ENCODE peak calls at places on chromosomes 3 and 15, in nine cellular contexts. V, Y, Q, P, W, F, O, A and T are unnamed samples.

GRCh38 chr3:165614332-165614731 is 222.9 kb downstream of the BCHE start:
- DNase-seq in V (no peak), Y (no peak), Q (no peak), P (no peak), W (no peak), F (no peak), O (no peak), A (no peak), T (no peak)

GRCh38 chr15:62933388-62933787 is 109.2 kb upstream of the TPM1 start:
- DNase-seq in V (no peak), Y (no peak), Q (peak; percentile 44), P (no peak), W (no peak), F (no peak), O (no peak), A (no peak), T (no peak)

GRCh38 chr3:187041362-187042061 is 97.8 kb downstream of the RPL39L start:
- DNase-seq in V (no peak), Y (no peak), Q (peak; percentile 67), P (no peak), W (no peak), F (no peak), O (peak; percentile 69), A (no peak), T (no peak)

GRCh38 chr3:192060160-192060783 is 599.3 kb downstream of the PYDC2 start:
- DNase-seq in V (no peak), Y (no peak), Q (no peak), P (no peak), W (no peak), F (peak; percentile 97), O (no peak), A (no peak), T (no peak)

GRCh38 chr15:60390931-60391501 is 6.8 kb downstream of the ANXA2 start:
- DNase-seq in V (peak; percentile 55), Y (peak; percentile 63), Q (peak; percentile 91), P (no peak), W (no peak), F (no peak), O (no peak), A (peak; percentile 87), T (no peak)

GRCh38 chr15:36880226-36880912 is 220.0 kb downstream of the MEIS2 start:
- DNase-seq in V (peak; percentile 52), Y (no peak), Q (no peak), P (no peak), W (no peak), F (no peak), O (no peak), A (no peak), T (no peak)

GRCh38 chr15:58498821-58499580 is 67.2 kb downstream of the LIPC start:
- DNase-seq in V (no peak), Y (peak; percentile 67), Q (peak; percentile 66), P (no peak), W (no peak), F (no peak), O (no peak), A (peak; percentile 95), T (no peak)

GRCh38 chr15:90558182-90558581 is 28.5 kb downstream of the CRTC3 start:
- DNase-seq in V (no peak), Y (no peak), Q (no peak), P (no peak), W (no peak), F (peak; percentile 27), O (no peak), A (no peak), T (peak; percentile 62)

GRCh38 chr15:36737430-36737891 is 158.0 kb downstream of the CDIN1 start:
- DNase-seq in V (no peak), Y (peak; percentile 16), Q (peak; percentile 44), P (no peak), W (no peak), F (no peak), O (no peak), A (no peak), T (no peak)

GRCh38 chr3:171059978-171060377 is 33.5 kb upstream of the SLC2A2 start:
- DNase-seq in V (no peak), Y (no peak), Q (no peak), P (no peak), W (no peak), F (no peak), O (no peak), A (no peak), T (no peak)

GRCh38 chr3:31421280-31422048 is 111.3 kb upstream of the STT3B start:
- DNase-seq in V (no peak), Y (no peak), Q (no peak), P (no peak), W (no peak), F (no peak), O (no peak), A (no peak), T (no peak)

GRCh38 chr3:76203578-76203977 is 418.2 kb upstream of the ZNF717 start:
- DNase-seq in V (no peak), Y (no peak), Q (no peak), P (no peak), W (no peak), F (no peak), O (no peak), A (no peak), T (no peak)

GRCh38 chr3:187183210-187183862 is 13.9 kb upstream of the RTP1 start:
- DNase-seq in V (peak; percentile 46), Y (no peak), Q (peak; percentile 70), P (no peak), W (no peak), F (no peak), O (no peak), A (no peak), T (no peak)

GRCh38 chr15:76299786-76300185 is 11.5 kb downstream of the ETFA start:
- DNase-seq in V (no peak), Y (no peak), Q (no peak), P (no peak), W (no peak), F (no peak), O (no peak), A (no peak), T (no peak)

GRCh38 chr15:74196175-74196574 is 6.4 kb downstream of the STRA6 start:
- DNase-seq in V (peak; percentile 80), Y (peak; percentile 72), Q (peak; percentile 98), P (no peak), W (no peak), F (no peak), O (no peak), A (peak; percentile 99), T (no peak)

GRCh38 chr3:190533511-190534282 is 19.8 kb downstream of the IL1RAP start:
- DNase-seq in V (peak; percentile 83), Y (peak; percentile 87), Q (peak; percentile 99), P (peak; percentile 24), W (no peak), F (no peak), O (no peak), A (peak; percentile 86), T (no peak)

GRCh38 chr15:50148362-50148963 is 29.4 kb upstream of the ATP8B4 start:
- DNase-seq in V (no peak), Y (peak; percentile 31), Q (peak; percentile 83), P (no peak), W (no peak), F (peak; percentile 4), O (no peak), A (no peak), T (peak; percentile 52)

GRCh38 chr3:141368062-141368924 is at the start of gene ZBTB38:
- DNase-seq in V (peak; percentile 95), Y (peak; percentile 87), Q (peak; percentile 95), P (peak; percentile 68), W (no peak), F (no peak), O (no peak), A (peak; percentile 98), T (no peak)

GRCh38 chr15:40436116-40436891 is 4.4 kb upstream of the BAHD1 start:
- DNase-seq in V (peak; percentile 69), Y (peak; percentile 61), Q (no peak), P (no peak), W (no peak), F (peak; percentile 5), O (no peak), A (no peak), T (no peak)

GRCh38 chr3:52280046-52280445 is 1.6 kb upstream of the WDR82 start:
- DNase-seq in V (no peak), Y (no peak), Q (peak; percentile 83), P (no peak), W (no peak), F (peak; percentile 78), O (no peak), A (no peak), T (peak; percentile 42)

GRCh38 chr3:166688665-166689064 is 691.4 kb downstream of the ZBBX start:
- DNase-seq in V (no peak), Y (no peak), Q (no peak), P (no peak), W (no peak), F (no peak), O (no peak), A (no peak), T (no peak)

GRCh38 chr3:105140899-105141367 is 225.8 kb upstream of the ALCAM start:
- DNase-seq in V (no peak), Y (no peak), Q (no peak), P (no peak), W (no peak), F (no peak), O (no peak), A (no peak), T (no peak)

GRCh38 chr15:81008312-81008711 is 7.6 kb downstream of the TLNRD1 start:
- DNase-seq in V (no peak), Y (no peak), Q (no peak), P (no peak), W (no peak), F (no peak), O (no peak), A (no peak), T (peak; percentile 36)